ENCODE peak calls at places on chromosomes 2 and 18, in four cellular contexts. X, N, H and V are unnamed samples.

GRCh38 chr2:170098626-170099312 is 79.2 kb upstream of the MYO3B start:
- DNase-seq in X (no peak), N (no peak), H (no peak), V (no peak)

GRCh38 chr2:7146151-7146550 is 228.9 kb downstream of the RNF144A start:
- DNase-seq in X (no peak), N (no peak), H (no peak), V (no peak)

GRCh38 chr2:33236457-33236856 is 240.0 kb upstream of the RASGRP3 start:
- DNase-seq in X (no peak), N (no peak), H (no peak), V (no peak)

GRCh38 chr2:8089596-8089995 is 592.3 kb upstream of the ID2 start:
- DNase-seq in X (no peak), N (no peak), H (no peak), V (no peak)

GRCh38 chr2:144516417-144516980 is 3.4 kb downstream of the ZEB2 start:
- DNase-seq in X (no peak), N (peak; percentile 35), H (peak; percentile 44), V (no peak)

GRCh38 chr2:159891917-159892691 is 94.1 kb upstream of the CD302 start:
- DNase-seq in X (no peak), N (no peak), H (no peak), V (no peak)

GRCh38 chr2:231525248-231526163 is 4.7 kb downstream of the NMUR1 start:
- DNase-seq in X (no peak), N (no peak), H (no peak), V (no peak)

GRCh38 chr2:187994464-187995331 is 297.0 kb upstream of the GULP1 start:
- DNase-seq in X (peak; percentile 38), N (no peak), H (peak; percentile 12), V (no peak)

GRCh38 chr2:129467941-129468340 is 511.5 kb upstream of the RAB6C start:
- DNase-seq in X (no peak), N (no peak), H (no peak), V (no peak)

GRCh38 chr2:234863043-234863934 is 88.5 kb upstream of the SH3BP4 start:
- DNase-seq in X (no peak), N (peak; percentile 47), H (no peak), V (peak; percentile 34)

GRCh38 chr2:142937347-142937746 is 59.9 kb downstream of the KYNU start:
- DNase-seq in X (no peak), N (no peak), H (no peak), V (no peak)

GRCh38 chr18:3458378-3458777 is 8.4 kb downstream of the TGIF1 start:
- DNase-seq in X (no peak), N (no peak), H (no peak), V (no peak)

GRCh38 chr2:70199320-70199864 is 8.6 kb upstream of the C2orf42 start:
- DNase-seq in X (no peak), N (no peak), H (no peak), V (no peak)
- TF ChIP-seq CTCF in X (no peak), N (no peak), H (no peak), V (no peak)

GRCh38 chr2:199596549-199596948 is 138.8 kb upstream of the SATB2 start:
- DNase-seq in X (no peak), N (no peak), H (no peak), V (no peak)
- TF ChIP-seq CTCF in X (peak; percentile 82), N (peak; percentile 35), H (peak; percentile 21), V (no peak)

DNA sequence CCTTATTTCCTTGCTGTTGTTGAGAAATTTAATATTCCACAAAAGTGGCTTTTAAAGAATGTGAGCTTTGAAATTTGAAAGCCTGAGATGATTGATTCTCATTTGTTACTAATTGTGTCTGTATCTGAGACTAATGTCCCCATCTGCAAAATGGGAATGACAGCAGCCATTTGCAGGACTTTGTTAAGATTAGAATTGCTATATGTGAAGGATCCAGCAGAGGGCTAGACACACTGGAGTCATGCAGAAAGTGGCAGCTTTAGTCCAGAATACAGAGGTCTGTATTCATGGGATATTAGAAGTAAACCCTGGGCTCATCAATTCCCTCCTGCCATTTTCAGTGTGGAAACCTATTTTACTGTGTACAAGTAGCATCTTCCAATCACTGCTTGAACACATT is 296.5 kb upstream of the GYPC start:
- DNase-seq in X (no peak), N (no peak), H (peak; percentile 5), V (no peak)
- TF ChIP-seq CTCF in X (peak; percentile 56), N (peak; percentile 39), H (peak; percentile 54), V (no peak)

GRCh38 chr2:151506170-151506569 is 96.5 kb downstream of the RIF1 start:
- DNase-seq in X (no peak), N (no peak), H (no peak), V (no peak)

DNA sequence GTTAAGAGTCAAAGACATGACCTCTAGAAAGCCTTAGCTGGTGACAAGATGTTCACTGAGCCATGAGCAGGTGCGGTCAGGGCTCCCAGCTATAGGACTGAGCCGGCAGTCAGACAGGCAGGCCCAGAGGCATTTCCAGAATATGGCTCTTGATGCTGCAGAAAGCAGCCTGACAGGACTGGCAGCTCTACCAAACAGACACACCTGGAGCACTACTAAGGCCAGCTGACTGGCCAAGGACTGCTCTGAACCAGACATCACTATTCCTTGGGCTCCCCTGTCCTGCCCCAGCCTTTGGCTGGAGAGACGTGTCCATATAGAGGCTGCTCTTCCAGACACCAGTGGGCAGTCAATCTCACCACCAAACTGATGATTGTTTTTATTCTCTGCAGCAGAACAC is 98.8 kb downstream of the RIF1 start:
- DNase-seq in X (no peak), N (no peak), H (no peak), V (no peak)
- TF ChIP-seq CTCF in X (no peak), N (no peak), H (no peak), V (no peak)

DNA sequence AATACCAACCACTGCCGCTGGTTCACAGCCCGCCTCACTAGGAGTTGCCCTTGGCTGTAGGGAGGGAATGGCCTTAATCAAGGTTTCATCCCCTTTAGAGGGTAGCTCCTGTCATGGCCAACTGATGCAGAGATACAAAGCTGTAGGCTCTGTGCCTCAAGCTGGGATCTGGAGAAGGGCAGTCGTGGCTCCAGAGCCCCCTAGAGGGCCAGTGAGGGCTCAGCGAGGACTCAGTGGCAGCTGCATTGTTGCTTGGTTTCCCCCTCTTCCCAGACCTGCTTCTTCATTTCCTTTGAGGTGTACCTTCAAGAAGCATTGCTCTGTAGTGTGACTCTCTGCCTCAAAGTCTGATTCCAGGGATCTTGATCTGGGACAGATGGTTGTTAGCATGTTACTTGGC is 302.1 kb downstream of the LPIN1 start:
- DNase-seq in X (peak; percentile 58), N (no peak), H (peak; percentile 23), V (no peak)
- TF ChIP-seq CTCF in X (peak; percentile 67), N (no peak), H (no peak), V (no peak)

DNA sequence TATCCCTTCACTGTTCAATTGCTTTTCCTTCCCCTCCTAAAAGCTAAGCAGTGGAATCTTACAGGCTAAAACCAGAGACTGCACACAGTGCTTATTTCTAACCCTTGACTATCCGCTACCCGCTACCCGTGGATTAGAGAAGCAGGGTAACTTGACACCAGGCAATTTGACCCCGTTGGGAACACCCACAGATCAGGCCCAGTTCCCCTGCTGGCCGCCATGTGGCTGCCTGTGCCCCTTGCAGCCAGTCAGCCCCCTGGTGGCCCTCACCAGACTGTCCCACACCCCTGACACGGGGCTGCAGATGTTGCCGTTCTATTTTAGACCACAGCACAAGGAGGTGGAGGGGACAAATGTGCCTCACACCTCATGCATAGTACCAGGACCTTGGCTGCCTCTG is 74.8 kb downstream of the TXNL1 start:
- DNase-seq in X (peak; percentile 92), N (peak; percentile 76), H (peak; percentile 8), V (no peak)
- TF ChIP-seq CTCF in X (peak; percentile 92), N (peak; percentile 77), H (no peak), V (no peak)

GRCh38 chr2:88180594-88181240 is 10.6 kb downstream of the THNSL2 start:
- DNase-seq in X (no peak), N (no peak), H (no peak), V (no peak)
- TF ChIP-seq CTCF in X (no peak), N (no peak), H (no peak), V (no peak)

GRCh38 chr2:85797959-85798358 is 44.2 kb downstream of the ATOH8 start:
- DNase-seq in X (no peak), N (no peak), H (no peak), V (peak; percentile 0)
- TF ChIP-seq CTCF in X (peak; percentile 76), N (no peak), H (no peak), V (no peak)